ENCODE peak calls at places on chromosomes 5 and 9, in nine cellular contexts. X is HEK293T, F is T-cell, E is hippocampal formation, D is right lobe of liver, Q is NCI-H1417, A is A172, B is right atrium auricular region, R is brain microvascular endothelial cell. Z is an unnamed sample.

GRCh38 chr5:154474267-154474956 is 3.6 kb downstream of the HAND1 start:
- DNase-seq in D (no peak), B (no peak), E (no peak), Q (no peak), A (no peak), X (no peak), R (no peak), F (no peak), Z (no peak)

GRCh38 chr5:150394103-150394502 is 18.6 kb downstream of the CD74 start:
- DNase-seq in B (no peak), Q (no peak), R (peak; percentile 24), X (no peak), D (no peak), E (no peak), F (no peak), A (peak; percentile 67), Z (no peak)

GRCh38 chr5:175734016-175734415 is 76.1 kb downstream of the HRH2 start:
- DNase-seq in E (no peak), D (no peak), F (no peak), Q (no peak), B (no peak), R (no peak), A (no peak), X (no peak), Z (no peak)

GRCh38 chr9:134318941-134319305 is 7.3 kb upstream of the RXRA start:
- DNase-seq in F (no peak), X (no peak), Q (no peak), R (no peak), A (no peak), E (no peak), D (peak; percentile 48), B (no peak), Z (no peak)

GRCh38 chr5:73295447-73295846 is 122.5 kb downstream of the TMEM174 start:
- DNase-seq in D (no peak), B (no peak), F (no peak), R (no peak), Q (peak; percentile 17), E (no peak), X (no peak), A (no peak), Z (no peak)

GRCh38 chr5:149940941-149941644 is 3.5 kb downstream of the PDE6A start:
- DNase-seq in F (no peak), D (no peak), Q (no peak), X (no peak), B (no peak), A (no peak), R (no peak), E (no peak), Z (no peak)

GRCh38 chr5:60382761-60383160 is 317.2 kb downstream of the DEPDC1B start:
- DNase-seq in X (peak; percentile 14), A (peak; percentile 41), E (no peak), Q (peak; percentile 27), R (peak; percentile 17), B (no peak), F (no peak), D (no peak), Z (no peak)

GRCh38 chr5:155759252-155759651 is 567.7 kb upstream of the SGCD start:
- DNase-seq in B (no peak), F (no peak), R (no peak), X (no peak), E (no peak), D (no peak), Q (no peak), A (no peak), Z (no peak)

GRCh38 chr5:156715287-156715686 is 134.8 kb upstream of the PPP1R2B start:
- DNase-seq in X (no peak), R (no peak), A (no peak), D (no peak), E (no peak), Q (no peak), F (no peak), B (no peak), Z (no peak)

GRCh38 chr5:61659221-61659696 is 327.2 kb downstream of the ZSWIM6 start:
- DNase-seq in B (no peak), X (no peak), R (no peak), E (peak; percentile 29), A (no peak), F (no peak), D (no peak), Q (no peak), Z (no peak)

GRCh38 chr5:61933787-61934626 is 372.0 kb upstream of the KIF2A start:
- DNase-seq in Q (peak; percentile 88), B (no peak), A (peak; percentile 60), D (peak; percentile 37), F (no peak), R (peak; percentile 49), E (peak; percentile 37), X (peak; percentile 62), Z (no peak)

GRCh38 chr5:171606414-171607024 is 179.1 kb upstream of the SMIM23 start:
- DNase-seq in B (no peak), X (no peak), D (no peak), R (no peak), A (no peak), Q (peak; percentile 14), F (no peak), E (no peak), Z (no peak)

GRCh38 chr5:139904566-139905400 is 109.2 kb downstream of the PSD2 start:
- DNase-seq in D (no peak), X (peak; percentile 31), R (no peak), Q (peak; percentile 52), B (no peak), A (no peak), F (no peak), E (no peak), Z (no peak)

GRCh38 chr5:80810425-80810824 is 149.7 kb upstream of the RASGRF2 start:
- DNase-seq in A (no peak), B (no peak), Q (peak; percentile 14), F (no peak), R (no peak), X (no peak), D (no peak), E (no peak), Z (no peak)

GRCh38 chr5:42005561-42006153 is 80.6 kb downstream of the FBXO4 start:
- DNase-seq in E (no peak), X (peak; percentile 22), F (no peak), B (no peak), A (peak; percentile 21), R (no peak), Q (peak; percentile 30), D (no peak), Z (no peak)

GRCh38 chr9:98777618-98778017 is 18.7 kb downstream of the ANKS6 start:
- DNase-seq in A (no peak), F (no peak), R (no peak), X (no peak), Q (no peak), D (no peak), B (no peak), E (no peak), Z (no peak)

GRCh38 chr9:35996358-35996970 is 38.5 kb upstream of the OR2S2 start:
- DNase-seq in Q (no peak), D (no peak), F (no peak), E (no peak), B (no peak), A (no peak), X (no peak), R (peak; percentile 47), Z (no peak)

GRCh38 chr5:172283862-172284274 is 304 bp upstream of the UBTD2 start:
- DNase-seq in E (peak; percentile 88), X (peak; percentile 93), F (peak; percentile 56), D (peak; percentile 89), A (no peak), B (peak; percentile 67), Q (peak; percentile 78), R (peak; percentile 30), Z (peak; percentile 50)

GRCh38 chr9:131739192-131739961 is 499 bp downstream of the RAPGEF1 start:
- DNase-seq in Q (peak; percentile 67), R (no peak), X (peak; percentile 57), D (peak; percentile 58), F (peak; percentile 41), B (no peak), A (no peak), E (peak; percentile 33), Z (no peak)

GRCh38 chr9:132268725-132269352 is 85.9 kb downstream of the SETX start:
- DNase-seq in E (peak; percentile 39), R (peak; percentile 67), X (peak; percentile 68), B (peak; percentile 79), D (peak; percentile 52), A (peak; percentile 76), Q (peak; percentile 83), F (peak; percentile 66), Z (peak; percentile 74)

GRCh38 chr9:35257986-35258664 is 96.3 kb downstream of the UNC13B start:
- DNase-seq in X (no peak), D (no peak), B (no peak), Q (no peak), E (no peak), F (no peak), R (no peak), A (no peak), Z (no peak)

GRCh38 chr5:172223901-172224873 is 30.2 kb downstream of the EFCAB9 start:
- DNase-seq in D (no peak), F (no peak), R (no peak), Q (no peak), E (no peak), A (no peak), B (no peak), X (no peak), Z (no peak)

GRCh38 chr5:165714594-165714993 is 2209.2 kb downstream of the MAT2B start:
- DNase-seq in Q (no peak), D (no peak), X (no peak), B (no peak), E (no peak), F (no peak), A (no peak), R (no peak), Z (no peak)

GRCh38 chr5:108727154-108727638 is 20.5 kb upstream of the FER start:
- DNase-seq in Q (no peak), E (peak; percentile 23), B (peak; percentile 59), R (no peak), F (no peak), X (no peak), D (no peak), A (no peak), Z (no peak)

GRCh38 chr9:135213566-135213965 is 126.1 kb downstream of the OLFM1 start:
- DNase-seq in R (no peak), D (no peak), A (no peak), X (no peak), E (no peak), B (no peak), Q (no peak), F (no peak), Z (no peak)

GRCh38 chr5:66796306-66797292 is 200.4 kb downstream of the MAST4 start:
- DNase-seq in B (no peak), D (no peak), Q (peak; percentile 68), F (no peak), X (no peak), E (no peak), A (no peak), R (peak; percentile 12), Z (no peak)

GRCh38 chr5:140348104-140348503 is 1.7 kb upstream of the HBEGF start:
- DNase-seq in R (no peak), Q (no peak), B (no peak), F (no peak), E (no peak), D (no peak), A (no peak), X (no peak), Z (no peak)

GRCh38 chr5:5432020-5432707 is 9.7 kb downstream of the ICE1 start:
- DNase-seq in B (no peak), R (peak; percentile 61), Q (no peak), F (no peak), A (peak; percentile 32), E (no peak), X (no peak), D (no peak), Z (no peak)

GRCh38 chr5:2901511-2901910 is 150.0 kb upstream of the IRX2 start:
- DNase-seq in R (no peak), X (no peak), E (no peak), F (no peak), B (peak; percentile 9), A (no peak), D (no peak), Q (no peak), Z (no peak)

GRCh38 chr5:74070766-74071165 is 444.8 kb downstream of the ARHGEF28 start:
- DNase-seq in Q (no peak), E (no peak), B (no peak), D (no peak), F (no peak), X (no peak), R (no peak), A (no peak), Z (no peak)

GRCh38 chr5:142426676-142427364 is 102.0 kb upstream of the SPRY4 start:
- DNase-seq in Q (no peak), D (no peak), E (no peak), A (no peak), R (peak; percentile 81), X (no peak), F (no peak), B (no peak), Z (no peak)

Z was measured in CD4-positive, alpha-beta T cell.